ENCODE peak calls at places on chromosomes 12 and 14, in five cellular contexts. One of them, this sample, is unnamed.
A peak's percentile ranks its signal among the peaks of the same experiment; 100 is the strongest.

GRCh38 chr12:113477842-113478215 is 6.2 kb upstream of the LHX5 start:
- DNase-seq in SW480: no peak
- DNase-seq in lower leg skin: no peak
- DNase-seq in progenitor cell of endocrine pancreas: no peak
- DNase-seq in naive B cell: no peak
- DNase-seq in this sample: no peak

GRCh38 chr14:33928895-33929294 is 22.0 kb downstream of the EGLN3 start:
- DNase-seq in lower leg skin: no peak
- DNase-seq in progenitor cell of endocrine pancreas: no peak
- DNase-seq in naive B cell: no peak
- DNase-seq in SW480: no peak
- DNase-seq in this sample: no peak

GRCh38 chr12:11650697-11651281 is 1.3 kb downstream of the ETV6 start:
- DNase-seq in naive B cell: no peak
- DNase-seq in progenitor cell of endocrine pancreas: no peak
- DNase-seq in lower leg skin: no peak
- DNase-seq in SW480: peak; percentile 75
- DNase-seq in this sample: no peak

GRCh38 chr12:131831021-131831571 is 2.9 kb downstream of the MMP17 start:
- DNase-seq in progenitor cell of endocrine pancreas: no peak
- DNase-seq in SW480: peak; percentile 60
- DNase-seq in lower leg skin: no peak
- DNase-seq in naive B cell: no peak
- DNase-seq in this sample: no peak

GRCh38 chr12:103806807-103807206 is 34.2 kb downstream of the NT5DC3 start:
- DNase-seq in lower leg skin: no peak
- DNase-seq in SW480: no peak
- DNase-seq in naive B cell: no peak
- DNase-seq in progenitor cell of endocrine pancreas: no peak
- DNase-seq in this sample: no peak

GRCh38 chr12:132178801-132179401 is 34.6 kb downstream of the NOC4L start:
- DNase-seq in SW480: peak; percentile 59
- DNase-seq in lower leg skin: no peak
- DNase-seq in progenitor cell of endocrine pancreas: no peak
- DNase-seq in naive B cell: no peak
- DNase-seq in this sample: no peak

GRCh38 chr12:96425321-96425720 is 25.1 kb upstream of the CDK17 start:
- DNase-seq in naive B cell: no peak
- DNase-seq in lower leg skin: no peak
- DNase-seq in SW480: no peak
- DNase-seq in progenitor cell of endocrine pancreas: no peak
- DNase-seq in this sample: no peak

GRCh38 chr14:43540948-43541347 is 966.1 kb downstream of the FSCB start:
- DNase-seq in SW480: peak; percentile 8
- DNase-seq in lower leg skin: no peak
- DNase-seq in naive B cell: no peak
- DNase-seq in progenitor cell of endocrine pancreas: no peak
- DNase-seq in this sample: no peak

GRCh38 chr14:24356208-24356607 is 11.8 kb upstream of the NFATC4 start:
- DNase-seq in naive B cell: no peak
- DNase-seq in SW480: no peak
- DNase-seq in progenitor cell of endocrine pancreas: no peak
- DNase-seq in lower leg skin: no peak
- DNase-seq in this sample: no peak

GRCh38 chr14:72476657-72477499 is 417.0 kb downstream of the DPF3 start:
- DNase-seq in naive B cell: no peak
- DNase-seq in SW480: peak; percentile 88
- DNase-seq in lower leg skin: no peak
- DNase-seq in progenitor cell of endocrine pancreas: no peak
- DNase-seq in this sample: no peak

GRCh38 chr12:18446245-18446644 is 184.9 kb downstream of the PIK3C2G start:
- DNase-seq in naive B cell: no peak
- DNase-seq in progenitor cell of endocrine pancreas: no peak
- DNase-seq in SW480: no peak
- DNase-seq in lower leg skin: no peak
- DNase-seq in this sample: no peak

GRCh38 chr12:18382486-18382885 is 121.2 kb downstream of the PIK3C2G start:
- DNase-seq in SW480: no peak
- DNase-seq in lower leg skin: no peak
- DNase-seq in naive B cell: no peak
- DNase-seq in progenitor cell of endocrine pancreas: no peak
- DNase-seq in this sample: no peak

GRCh38 chr14:75578786-75579781 is 664 bp downstream of the FLVCR2 start:
- DNase-seq in progenitor cell of endocrine pancreas: peak; percentile 10
- DNase-seq in lower leg skin: peak; percentile 28
- DNase-seq in naive B cell: no peak
- DNase-seq in SW480: peak; percentile 60
- DNase-seq in this sample: no peak

GRCh38 chr12:78555802-78556201 is 308.8 kb upstream of the SYT1 start:
- DNase-seq in progenitor cell of endocrine pancreas: no peak
- DNase-seq in SW480: no peak
- DNase-seq in lower leg skin: no peak
- DNase-seq in naive B cell: no peak
- DNase-seq in this sample: no peak

GRCh38 chr12:6084261-6084968 is 40.1 kb downstream of the VWF start:
- DNase-seq in lower leg skin: no peak
- DNase-seq in SW480: no peak
- DNase-seq in progenitor cell of endocrine pancreas: no peak
- DNase-seq in naive B cell: no peak
- DNase-seq in this sample: no peak

GRCh38 chr12:49346659-49347306 is at the start of gene DNAJC22:
- DNase-seq in lower leg skin: no peak
- DNase-seq in progenitor cell of endocrine pancreas: no peak
- DNase-seq in naive B cell: no peak
- DNase-seq in SW480: no peak
- DNase-seq in this sample: no peak

GRCh38 chr14:22569749-22570131 is 19.3 kb downstream of the DAD1 start:
- DNase-seq in naive B cell: no peak
- DNase-seq in lower leg skin: no peak
- DNase-seq in progenitor cell of endocrine pancreas: no peak
- DNase-seq in SW480: no peak
- DNase-seq in this sample: no peak

GRCh38 chr12:49537709-49538601 is 875 bp upstream of the KCNH3 start:
- DNase-seq in lower leg skin: no peak
- DNase-seq in progenitor cell of endocrine pancreas: no peak
- DNase-seq in SW480: no peak
- DNase-seq in naive B cell: peak; percentile 34
- DNase-seq in this sample: no peak

GRCh38 chr14:91317381-91318313 is 73.1 kb upstream of the GPR68 start:
- DNase-seq in naive B cell: peak; percentile 72
- DNase-seq in progenitor cell of endocrine pancreas: no peak
- DNase-seq in SW480: no peak
- DNase-seq in lower leg skin: peak; percentile 44
- DNase-seq in this sample: peak; percentile 58

GRCh38 chr12:89507015-89507824 is 17.4 kb downstream of the GALNT4 start:
- DNase-seq in SW480: no peak
- DNase-seq in progenitor cell of endocrine pancreas: no peak
- DNase-seq in lower leg skin: no peak
- DNase-seq in naive B cell: no peak
- DNase-seq in this sample: no peak

GRCh38 chr12:67677166-67677565 is 28.6 kb downstream of the DYRK2 start:
- DNase-seq in naive B cell: no peak
- DNase-seq in SW480: no peak
- DNase-seq in progenitor cell of endocrine pancreas: no peak
- DNase-seq in lower leg skin: no peak
- DNase-seq in this sample: no peak

GRCh38 chr14:102262894-102263462 is 42.0 kb downstream of the MOK start:
- DNase-seq in lower leg skin: no peak
- DNase-seq in progenitor cell of endocrine pancreas: no peak
- DNase-seq in SW480: peak; percentile 21
- DNase-seq in naive B cell: no peak
- DNase-seq in this sample: no peak

GRCh38 chr14:104106471-104106991 is 21.0 kb downstream of the ASPG start:
- DNase-seq in SW480: no peak
- DNase-seq in naive B cell: no peak
- DNase-seq in lower leg skin: no peak
- DNase-seq in progenitor cell of endocrine pancreas: no peak
- DNase-seq in this sample: no peak

GRCh38 chr12:42802688-42803279 is 213.2 kb upstream of the PRICKLE1 start:
- DNase-seq in progenitor cell of endocrine pancreas: no peak
- DNase-seq in SW480: no peak
- DNase-seq in naive B cell: no peak
- DNase-seq in lower leg skin: no peak
- DNase-seq in this sample: no peak

GRCh38 chr12:54465857-54466499 is 7.4 kb downstream of the GTSF1 start:
- DNase-seq in lower leg skin: no peak
- DNase-seq in naive B cell: no peak
- DNase-seq in SW480: no peak
- DNase-seq in progenitor cell of endocrine pancreas: no peak
- DNase-seq in this sample: no peak

GRCh38 chr14:103393687-103394626 is 8.7 kb downstream of the MARK3 start:
- DNase-seq in SW480: peak; percentile 44
- DNase-seq in naive B cell: peak; percentile 14
- DNase-seq in progenitor cell of endocrine pancreas: no peak
- DNase-seq in lower leg skin: no peak
- DNase-seq in this sample: no peak

GRCh38 chr12:11534064-11534463 is 115.4 kb upstream of the ETV6 start:
- DNase-seq in lower leg skin: no peak
- DNase-seq in SW480: no peak
- DNase-seq in naive B cell: no peak
- DNase-seq in progenitor cell of endocrine pancreas: no peak
- DNase-seq in this sample: no peak

GRCh38 chr12:51886021-51886710 is 1.7 kb upstream of the ANKRD33 start:
- DNase-seq in SW480: peak; percentile 47
- DNase-seq in lower leg skin: peak; percentile 91
- DNase-seq in progenitor cell of endocrine pancreas: no peak
- DNase-seq in naive B cell: peak; percentile 48
- DNase-seq in this sample: no peak

GRCh38 chr12:67884596-67884995 is 104.7 kb upstream of the IFNG-AS1 start:
- DNase-seq in SW480: no peak
- DNase-seq in progenitor cell of endocrine pancreas: no peak
- DNase-seq in lower leg skin: no peak
- DNase-seq in naive B cell: no peak
- DNase-seq in this sample: no peak

GRCh38 chr12:109727039-109727723 is 13.6 kb downstream of the FAM222A start:
- DNase-seq in lower leg skin: no peak
- DNase-seq in SW480: no peak
- DNase-seq in progenitor cell of endocrine pancreas: no peak
- DNase-seq in naive B cell: no peak
- DNase-seq in this sample: no peak

GRCh38 chr14:63435838-63436237 is 107.3 kb downstream of the PPP2R5E start:
- DNase-seq in naive B cell: no peak
- DNase-seq in SW480: no peak
- DNase-seq in lower leg skin: peak; percentile 80
- DNase-seq in progenitor cell of endocrine pancreas: no peak
- DNase-seq in this sample: peak; percentile 21

GRCh38 chr14:64649383-64649998 is 54.7 kb upstream of the PLEKHG3 start:
- DNase-seq in lower leg skin: peak; percentile 51
- DNase-seq in naive B cell: no peak
- DNase-seq in progenitor cell of endocrine pancreas: no peak
- DNase-seq in SW480: no peak
- DNase-seq in this sample: no peak

GRCh38 chr14:65927871-65928270 is 515.3 kb downstream of the FUT8 start:
- DNase-seq in progenitor cell of endocrine pancreas: peak; percentile 28
- DNase-seq in naive B cell: no peak
- DNase-seq in lower leg skin: no peak
- DNase-seq in SW480: no peak
- DNase-seq in this sample: no peak

GRCh38 chr14:69985456-69985855 is 106.2 kb downstream of the SMOC1 start:
- DNase-seq in progenitor cell of endocrine pancreas: no peak
- DNase-seq in naive B cell: no peak
- DNase-seq in SW480: peak; percentile 23
- DNase-seq in lower leg skin: no peak
- DNase-seq in this sample: no peak

GRCh38 chr12:21324551-21324950 is 10.2 kb downstream of the SLCO1A2 start:
- DNase-seq in naive B cell: no peak
- DNase-seq in lower leg skin: no peak
- DNase-seq in SW480: no peak
- DNase-seq in progenitor cell of endocrine pancreas: no peak
- DNase-seq in this sample: no peak

This sample was measured in cerebellar nuclear complex.